ENCODE peak calls at places on chromosome 14, in four cellular contexts. F, D, B and Z are unnamed samples.

GRCh38 chr14:62692490-62693106 is 352.7 kb downstream of the KCNH5 start:
- DNase-seq in B (no peak), F (peak; percentile 72), D (peak; percentile 9), Z (peak; percentile 22)

GRCh38 chr14:69637503-69638030 is 26.2 kb downstream of the SUSD6 start:
- DNase-seq in D (no peak), F (no peak), B (no peak), Z (no peak)

GRCh38 chr14:91177073-91177796 is 63.4 kb downstream of the DGLUCY start:
- DNase-seq in F (peak; percentile 81), B (peak; percentile 51), D (peak; percentile 78), Z (peak; percentile 81)

GRCh38 chr14:64845878-64846277 is 33.8 kb downstream of the SPTB start:
- DNase-seq in B (no peak), D (no peak), F (peak; percentile 56), Z (no peak)

GRCh38 chr14:40119321-40119720 is 687.1 kb upstream of the FBXO33 start:
- DNase-seq in D (no peak), F (peak; percentile 0), B (no peak), Z (no peak)

GRCh38 chr14:51209457-51209856 is 30.6 kb upstream of the TMX1 start:
- DNase-seq in F (no peak), B (no peak), D (no peak), Z (no peak)

GRCh38 chr14:51989293-51990234 is at the start of gene RTRAF:
- DNase-seq in D (peak; percentile 92), F (peak; percentile 97), B (peak; percentile 79), Z (peak; percentile 96)

GRCh38 chr14:69101331-69101826 is 51.5 kb downstream of the DCAF5 start:
- DNase-seq in B (no peak), F (peak; percentile 85), D (peak; percentile 94), Z (peak; percentile 95)

GRCh38 chr14:92348154-92348553 is 25.2 kb downstream of the SLC24A4 start:
- DNase-seq in B (no peak), F (no peak), D (no peak), Z (no peak)

GRCh38 chr14:106792543-106792942 is 1266.2 kb downstream of the TMEM121 start:
- DNase-seq in F (no peak), B (no peak), D (no peak), Z (no peak)

GRCh38 chr14:75221797-75222196 is 45.4 kb upstream of the TMED10 start:
- DNase-seq in D (no peak), B (no peak), F (no peak), Z (no peak)

GRCh38 chr14:68819260-68819691 is 26.4 kb upstream of the ZFP36L1 start:
- DNase-seq in B (no peak), F (peak; percentile 80), D (peak; percentile 81), Z (peak; percentile 53)

GRCh38 chr14:34348592-34348991 is 113.4 kb downstream of the SPTSSA start:
- DNase-seq in B (no peak), F (no peak), D (no peak), Z (no peak)

GRCh38 chr14:102993523-102993922 is 63.8 kb downstream of the CDC42BPB start:
- DNase-seq in F (peak; percentile 44), D (peak; percentile 28), B (no peak), Z (peak; percentile 55)

GRCh38 chr14:38384746-38385145 is 128.9 kb upstream of the CLEC14A start:
- DNase-seq in D (no peak), B (no peak), F (no peak), Z (no peak)

GRCh38 chr14:52068741-52069616 is at the start of gene NID2:
- DNase-seq in D (peak; percentile 97), B (peak; percentile 93), F (peak; percentile 95), Z (peak; percentile 96)

GRCh38 chr14:54702492-54702891 is 135.6 kb downstream of the SAMD4A start:
- DNase-seq in B (no peak), F (no peak), D (no peak), Z (no peak)

GRCh38 chr14:89667983-89668382 is 250.9 kb upstream of the FOXN3 start:
- DNase-seq in D (peak; percentile 37), B (no peak), F (peak; percentile 20), Z (peak; percentile 17)

GRCh38 chr14:71344506-71344905 is 437.2 kb downstream of the PCNX1 start:
- DNase-seq in B (no peak), F (no peak), D (no peak), Z (no peak)

GRCh38 chr14:101980700-101981099 is 16.3 kb downstream of the DYNC1H1 start:
- DNase-seq in F (peak; percentile 98), B (peak; percentile 85), D (peak; percentile 99), Z (peak; percentile 99)

GRCh38 chr14:85711620-85712019 is 181.7 kb downstream of the FLRT2 start:
- DNase-seq in F (no peak), D (no peak), B (no peak), Z (no peak)

GRCh38 chr14:25003537-25003936 is 46.4 kb downstream of the STXBP6 start:
- DNase-seq in F (no peak), D (peak; percentile 64), B (no peak), Z (peak; percentile 79)

GRCh38 chr14:32720927-32721326 is 217.8 kb upstream of the NPAS3 start:
- DNase-seq in B (no peak), F (no peak), D (no peak), Z (peak; percentile 24)

GRCh38 chr14:44626423-44626822 is 119.3 kb upstream of the FSCB start:
- DNase-seq in B (no peak), F (no peak), D (no peak), Z (no peak)

GRCh38 chr14:93533437-93533836 is 102.7 kb downstream of the UNC79 start:
- DNase-seq in F (no peak), D (no peak), B (no peak), Z (no peak)

GRCh38 chr14:54814076-54814475 is 88.5 kb downstream of the GCH1 start:
- DNase-seq in F (no peak), B (no peak), D (no peak), Z (no peak)

GRCh38 chr14:102691763-102692162 is 85.5 kb upstream of the TRAF3 start:
- DNase-seq in D (no peak), F (no peak), B (no peak), Z (no peak)

GRCh38 chr14:69582207-69582606 is 7.5 kb upstream of the CCDC177 start:
- DNase-seq in B (no peak), D (peak; percentile 56), F (peak; percentile 35), Z (peak; percentile 55)

GRCh38 chr14:67166450-67166853 is 22.8 kb upstream of the GARIN2 start:
- DNase-seq in B (peak; percentile 24), D (peak; percentile 73), F (peak; percentile 51), Z (peak; percentile 73)

GRCh38 chr14:69303086-69303485 is 43.1 kb downstream of the GALNT16 start:
- DNase-seq in D (no peak), F (no peak), B (no peak), Z (no peak)

GRCh38 chr14:81416233-81416927 is 16.3 kb upstream of the STON2 start:
- DNase-seq in D (no peak), F (no peak), B (no peak), Z (no peak)

GRCh38 chr14:77161011-77161410 is 19.4 kb upstream of the ZDHHC22 start:
- DNase-seq in B (no peak), D (no peak), F (no peak), Z (no peak)

GRCh38 chr14:64755661-64756265 is 51.5 kb downstream of the PLEKHG3 start:
- DNase-seq in B (no peak), D (peak; percentile 33), F (peak; percentile 22), Z (peak; percentile 24)

GRCh38 chr14:77000340-77001235 is 27.9 kb downstream of the IRF2BPL start:
- DNase-seq in D (peak; percentile 76), B (no peak), F (peak; percentile 40), Z (peak; percentile 72)

GRCh38 chr14:29144598-29144997 is 378.0 kb downstream of the FOXG1 start:
- DNase-seq in B (peak; percentile 95), F (peak; percentile 88), D (peak; percentile 99), Z (peak; percentile 94)

DNA sequence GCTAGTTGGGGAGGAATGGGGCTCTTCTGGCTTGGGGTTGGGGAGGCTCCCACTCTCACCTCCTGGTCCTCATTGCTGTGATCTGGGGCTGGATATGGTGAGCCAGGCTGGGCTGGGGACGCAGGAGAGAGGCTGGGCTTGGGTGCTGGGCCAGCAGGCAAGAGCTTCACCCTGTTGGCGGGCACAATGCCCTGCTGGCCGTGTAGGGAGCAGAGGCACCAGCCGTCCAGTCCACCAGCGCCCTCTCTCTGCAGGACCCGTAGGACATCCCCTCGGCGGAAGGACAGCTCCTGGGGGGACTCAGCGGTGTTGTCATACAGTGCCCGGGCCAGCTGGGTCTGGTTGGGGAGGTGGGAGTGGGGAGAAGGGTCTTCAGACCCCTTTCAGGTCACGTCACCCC is 4.5 kb downstream of the EFS start:
- DNase-seq in F (no peak), D (no peak), B (no peak), Z (no peak)
- TF ChIP-seq CTCF in F (peak; percentile 24), D (no peak), B (no peak), Z (no peak)

DNA sequence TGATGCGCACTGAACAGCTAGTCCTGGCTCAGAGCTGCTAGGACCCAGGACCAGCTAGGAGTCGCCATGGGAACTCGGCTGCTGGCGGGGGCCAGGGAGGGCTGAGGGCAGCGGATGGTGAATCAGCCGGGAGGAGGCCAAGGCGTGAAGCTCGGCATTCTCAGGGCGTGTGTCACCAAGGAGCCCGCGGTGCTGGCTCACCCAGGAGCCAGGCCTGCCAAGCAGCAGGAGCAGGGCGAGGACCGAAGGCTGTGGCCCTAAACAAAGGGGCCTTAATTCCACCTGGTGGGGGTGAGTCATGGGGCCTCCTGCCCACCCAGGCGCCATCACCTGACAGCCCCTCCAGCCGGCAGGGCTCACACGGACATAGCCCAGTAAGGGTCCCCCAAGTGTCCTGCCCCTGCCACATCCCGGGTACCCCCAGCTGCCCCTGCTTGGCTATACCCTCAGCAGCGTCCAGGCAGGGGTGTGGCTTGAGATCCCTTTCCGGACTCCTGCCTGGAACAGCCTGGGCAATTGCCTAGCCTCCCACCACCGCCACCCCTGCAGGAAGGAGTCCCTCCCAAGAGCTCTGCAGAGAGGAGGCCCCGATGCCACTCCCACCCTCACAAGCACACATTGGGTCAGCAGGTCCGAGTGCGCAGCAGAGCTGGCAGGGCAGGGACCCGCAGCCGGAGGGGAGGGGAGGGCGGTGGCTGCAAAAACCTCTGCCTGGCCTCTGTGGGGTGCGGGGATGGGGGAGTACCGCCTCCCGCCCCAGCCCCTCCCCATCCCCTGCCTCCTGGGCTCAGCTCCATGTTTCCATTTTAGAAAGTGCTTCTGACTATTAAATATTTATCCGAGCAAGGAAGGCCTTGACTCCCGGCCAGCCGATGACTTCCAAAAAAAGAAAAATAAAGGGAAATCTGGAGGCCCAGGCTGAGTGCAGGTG is 4.7 kb downstream of the AHNAK2 start:
- DNase-seq in B (peak; percentile 84), F (peak; percentile 98), D (peak; percentile 97), Z (peak; percentile 95)
- H3K4me3 ChIP-seq in B (no peak overlapping the region), F (no peak overlapping the region), D (peak overlapping the region; percentile 35), Z (peak overlapping the region; percentile 2)

DNA sequence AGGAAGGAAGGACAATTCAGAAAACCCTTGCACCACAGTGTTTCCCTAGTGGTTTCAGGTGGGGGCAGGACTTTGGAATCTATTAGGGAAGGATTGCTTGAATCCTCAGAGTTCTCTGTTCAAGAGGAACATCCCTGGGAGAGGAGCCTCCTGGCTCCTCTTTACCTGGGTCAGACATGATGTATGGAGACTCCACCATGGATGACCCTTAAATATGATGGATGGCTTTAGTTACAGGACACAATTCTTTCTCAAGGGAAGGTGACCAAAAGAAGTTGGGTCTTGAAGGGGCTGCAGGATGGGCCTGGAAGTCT is 396.6 kb downstream of the NRXN3 start:
- DNase-seq in B (no peak), F (no peak), D (no peak), Z (no peak)
- TF ChIP-seq CTCF in B (no peak), F (no peak), D (no peak), Z (no peak)

DNA sequence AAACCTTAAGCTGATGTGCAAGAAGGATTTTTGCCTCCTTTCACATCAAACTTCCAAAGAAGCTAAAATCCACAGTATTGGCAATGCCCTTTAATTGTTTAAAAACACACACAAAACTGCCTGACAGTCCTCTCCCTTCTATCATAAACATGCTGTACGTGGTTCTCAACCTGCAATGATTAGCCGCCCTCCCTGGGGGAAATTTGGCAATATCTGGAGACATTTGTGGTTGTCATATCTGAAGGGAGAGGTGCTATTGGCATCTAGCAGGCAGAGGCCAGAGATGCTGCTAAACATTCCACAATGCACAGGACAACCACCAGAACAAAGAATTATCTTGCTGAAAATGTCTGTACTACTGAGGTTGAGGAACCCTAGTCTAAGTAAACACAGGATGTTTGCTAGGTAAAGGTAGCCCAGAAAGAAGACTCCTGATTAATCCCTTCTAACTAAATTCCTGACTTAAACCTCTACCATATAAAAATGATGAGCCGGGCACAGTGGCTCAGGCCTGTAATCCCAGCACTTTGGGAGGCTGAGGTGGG is 1.2 kb downstream of the ACOT6 start:
- DNase-seq in F (no peak), B (no peak), D (no peak), Z (no peak)
- H3K4me3 ChIP-seq in F (no peak overlapping the region), B (peak overlapping the region; percentile 49), D (no peak overlapping the region), Z (no peak overlapping the region)